ENCODE peak calls at places on chromosomes 1 and 21, in four cellular contexts. Y is neural crest cell, K is H9, V is brain microvascular endothelial cell. A is an unnamed sample.
A peak's percentile ranks its signal among the peaks of the same experiment; 100 is the strongest.

GRCh38 chr1:227170361-227171166 is 147.7 kb downstream of the CDC42BPA start:
- DNase-seq in Y (no peak), K (no peak), V (no peak), A (no peak)

GRCh38 chr1:205811660-205812059 is 1.3 kb downstream of the SLC41A1 start:
- DNase-seq in V (peak; percentile 5), K (no peak), Y (no peak), A (no peak)

GRCh38 chr1:201537966-201538617 is 835 bp upstream of the NAV1 start:
- DNase-seq in K (peak; percentile 56), Y (no peak), V (no peak), A (no peak)

GRCh38 chr1:201655243-201655642 is 116.3 kb downstream of the NAV1 start:
- DNase-seq in K (peak; percentile 48), V (no peak), Y (no peak), A (peak; percentile 54)

GRCh38 chr1:24297852-24298232 is 21.3 kb upstream of the GRHL3 start:
- DNase-seq in V (no peak), Y (no peak), K (no peak), A (no peak)

GRCh38 chr1:108816049-108816882 is 40.6 kb downstream of the AKNAD1 start:
- DNase-seq in Y (peak; percentile 63), V (peak; percentile 91), K (peak; percentile 63), A (peak; percentile 25)

GRCh38 chr1:182781849-182782586 is 7.6 kb upstream of the NPL start:
- DNase-seq in Y (peak; percentile 38), K (peak; percentile 80), V (peak; percentile 35), A (peak; percentile 65)

GRCh38 chr1:180586671-180587155 is 27.9 kb downstream of the OVAAL start:
- DNase-seq in Y (no peak), K (no peak), V (peak; percentile 55), A (no peak)

GRCh38 chr1:224067621-224068457 is 46.1 kb upstream of the FBXO28 start:
- DNase-seq in V (peak; percentile 57), K (no peak), Y (no peak), A (no peak)

GRCh38 chr1:207822602-207823451 is 71.0 kb downstream of the CD46 start:
- DNase-seq in Y (no peak), K (peak; percentile 73), V (no peak), A (no peak)

GRCh38 chr21:42679982-42680330 is 26.5 kb downstream of the PDE9A start:
- DNase-seq in Y (no peak), K (no peak), V (no peak), A (no peak)

GRCh38 chr21:32455548-32455947 is 43.0 kb downstream of the EVA1C start:
- DNase-seq in K (no peak), V (no peak), Y (no peak), A (no peak)

GRCh38 chr1:229440821-229441537 is 7.1 kb upstream of the ACTA1 start:
- DNase-seq in K (no peak), V (peak; percentile 72), Y (no peak), A (no peak)

GRCh38 chr21:31557956-31558838 is 101.3 kb upstream of the SOD1 start:
- DNase-seq in K (peak; percentile 48), V (peak; percentile 7), Y (peak; percentile 55), A (peak; percentile 69)

GRCh38 chr1:178934574-178934945 is 63.7 kb upstream of the ANGPTL1 start:
- DNase-seq in V (no peak), Y (no peak), K (no peak), A (no peak)

GRCh38 chr1:53454019-53454418 is 5.2 kb upstream of the DMRTB1 start:
- DNase-seq in Y (no peak), K (no peak), V (no peak), A (no peak)

GRCh38 chr1:53656916-53657170 is 82.1 kb downstream of the GLIS1 start:
- DNase-seq in Y (no peak), K (no peak), V (no peak), A (no peak)

GRCh38 chr1:147444381-147444780 is 96.9 kb upstream of the BCL9 start:
- DNase-seq in K (no peak), Y (no peak), V (no peak), A (no peak)

GRCh38 chr1:30378023-30378596 is 345.3 kb downstream of the MATN1 start:
- DNase-seq in Y (no peak), V (no peak), K (no peak), A (no peak)

GRCh38 chr1:154557939-154558609 is 388 bp downstream of the UBE2Q1 start:
- DNase-seq in Y (peak; percentile 23), V (no peak), K (no peak), A (peak; percentile 61)

GRCh38 chr21:42209801-42210479 is 9.0 kb upstream of the ABCG1 start:
- DNase-seq in K (no peak), V (no peak), Y (no peak), A (no peak)

GRCh38 chr21:39611547-39612190 is 1.1 kb upstream of the B3GALT5 start:
- DNase-seq in Y (no peak), K (no peak), V (no peak), A (no peak)

GRCh38 chr21:38852278-38852677 is 46.5 kb downstream of the ETS2 start:
- DNase-seq in Y (no peak), K (no peak), V (no peak), A (no peak)

GRCh38 chr21:41957991-41958766 is 4.4 kb upstream of the C2CD2 start:
- DNase-seq in V (peak; percentile 81), Y (no peak), K (no peak), A (no peak)

GRCh38 chr1:77405186-77405585 is 123.4 kb downstream of the AK5 start:
- DNase-seq in K (no peak), Y (no peak), V (no peak), A (no peak)

GRCh38 chr1:77401384-77401783 is 119.6 kb downstream of the AK5 start:
- DNase-seq in K (no peak), Y (no peak), V (no peak), A (no peak)

GRCh38 chr1:77407738-77408375 is 126.0 kb downstream of the AK5 start:
- DNase-seq in V (no peak), Y (no peak), K (no peak), A (no peak)

GRCh38 chr1:77412069-77412793 is 130.4 kb downstream of the AK5 start:
- DNase-seq in Y (no peak), K (no peak), V (no peak), A (no peak)

DNA sequence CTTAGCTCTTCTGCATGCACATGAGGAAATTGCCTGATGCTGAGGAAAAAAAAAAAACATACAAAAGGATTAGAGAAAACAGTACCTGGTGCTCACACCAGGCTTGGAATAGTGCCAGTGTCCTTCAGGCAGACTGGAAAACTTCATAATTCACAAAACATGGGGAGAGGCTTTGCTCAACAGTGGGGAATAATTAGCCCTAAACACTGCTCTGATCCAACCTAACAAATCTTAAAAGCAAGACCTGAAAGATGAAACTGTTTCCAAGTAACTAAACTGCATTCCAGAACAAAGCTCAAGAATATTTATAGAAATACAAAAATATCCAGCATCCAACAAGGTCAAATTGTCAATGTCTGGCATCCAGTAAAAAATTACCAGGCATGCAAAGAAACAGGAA is 124.8 kb downstream of the AK5 start:
- DNase-seq in K (no peak), V (no peak), Y (no peak), A (no peak)
- TF ChIP-seq CTCF in K (no peak), V (no peak), Y (no peak), A (no peak)

GRCh38 chr21:45818276-45818903 is 163.2 kb upstream of the COL6A1 start:
- DNase-seq in V (no peak), Y (no peak), K (no peak), A (no peak)
- TF ChIP-seq CTCF in V (no peak), Y (no peak), K (no peak), A (no peak)

DNA sequence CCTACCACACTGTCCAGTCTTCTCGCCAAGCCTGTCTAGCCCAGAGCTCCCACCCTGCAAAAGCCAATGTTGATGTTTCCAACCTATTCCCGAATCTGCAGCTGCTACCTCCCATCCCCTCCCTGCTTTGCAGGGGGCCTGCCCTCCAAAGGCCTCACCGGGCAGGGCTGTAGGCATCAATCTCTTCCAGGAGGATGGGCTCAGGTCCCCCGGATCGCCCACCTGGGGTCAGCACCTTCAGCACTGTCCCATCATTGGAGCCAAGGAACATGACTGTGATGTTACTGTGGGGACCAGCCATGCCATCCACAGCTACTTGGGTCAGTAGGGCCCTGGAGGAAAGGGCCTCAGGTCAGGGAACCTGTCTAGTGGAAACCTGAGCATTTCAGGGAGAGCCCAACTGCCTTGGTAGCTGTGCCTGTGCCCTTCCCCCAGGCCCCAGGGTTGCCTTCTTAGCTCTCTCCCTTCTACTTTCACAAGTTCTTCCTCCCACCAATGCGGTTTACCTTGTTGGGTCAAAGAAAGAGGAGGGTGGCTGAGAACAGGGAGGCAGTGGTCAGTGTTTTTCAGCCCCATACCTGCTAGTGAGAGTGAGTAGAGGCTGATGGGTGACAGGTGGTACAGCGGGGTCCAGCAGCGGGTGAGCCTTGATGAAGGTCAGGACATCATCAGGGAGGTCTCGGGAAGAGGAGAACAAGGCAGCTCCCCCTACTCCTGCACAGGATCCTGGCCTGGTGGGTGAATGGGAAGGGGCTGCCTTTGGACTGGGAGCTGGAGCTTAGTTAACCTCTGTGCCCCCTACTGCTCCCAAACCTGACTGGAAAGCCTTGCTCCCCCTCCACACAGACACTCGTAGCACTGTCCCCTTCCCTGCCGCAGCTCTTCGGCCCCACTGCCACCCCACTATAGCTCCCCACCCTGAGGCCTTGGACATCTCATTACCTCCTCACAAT is 10.7 kb downstream of the SEMA6C start:
- DNase-seq in V (no peak), K (no peak), Y (no peak), A (no peak)
- TF ChIP-seq CTCF in V (peak; percentile 21), K (peak; percentile 42), Y (no peak), A (no peak)

DNA sequence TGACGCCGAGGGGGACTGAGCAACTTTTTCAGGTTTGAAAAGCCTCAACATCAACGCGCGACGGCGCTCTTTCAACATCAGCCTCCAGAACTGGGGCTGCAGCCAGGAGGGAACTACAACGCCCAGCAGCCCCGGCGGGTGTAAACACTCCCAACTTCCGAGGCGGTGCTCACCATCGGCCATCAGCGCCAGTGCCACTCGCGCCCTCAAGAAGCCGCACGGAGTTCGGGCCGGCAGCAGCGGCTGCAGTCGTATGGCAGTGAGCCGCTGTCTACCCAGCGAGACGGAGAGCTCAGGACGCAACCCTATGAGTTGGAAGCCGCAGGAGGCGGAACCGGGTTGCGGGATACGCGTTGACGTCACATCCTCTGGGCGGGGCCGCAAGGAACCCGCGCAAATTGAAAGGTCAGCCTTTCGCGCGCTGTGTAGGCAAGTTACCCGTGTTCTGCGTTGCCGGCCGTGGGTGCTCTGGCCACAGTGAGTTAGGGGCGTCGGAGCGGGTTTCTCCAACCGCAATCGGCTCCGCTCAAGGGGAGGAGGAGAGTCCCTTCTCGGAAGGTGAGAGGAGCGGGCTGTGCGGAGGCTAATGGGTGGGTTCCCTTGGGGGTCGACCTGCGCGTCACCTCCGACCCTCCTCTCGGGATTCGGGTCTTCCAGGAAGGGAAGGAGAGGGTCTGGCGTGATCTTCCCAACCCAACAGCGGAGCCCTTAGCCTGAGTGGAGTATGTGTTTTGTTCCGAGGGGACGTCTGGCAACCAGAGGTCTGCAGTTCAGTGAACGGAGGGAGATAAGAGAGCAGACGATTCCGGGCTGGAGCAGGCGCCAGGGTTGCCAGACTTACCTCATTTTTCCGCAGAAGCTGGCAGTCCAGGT is at the start of gene EXO1:
- DNase-seq in K (peak; percentile 94), V (peak; percentile 92), Y (peak; percentile 78), A (peak; percentile 91)
- TF ChIP-seq CTCF in K (peak; percentile 31), V (peak; percentile 49), Y (no peak), A (no peak)